ENCODE peak calls at places on chromosome 17, in six cellular contexts. Q is stimulated activated CD8-positive, alpha-beta memory T cell treated with anti-CD3 and anti-CD28 coated beads, Interleukin-4, amount 100 ng/mL, for 1 hour; R is AG09319; G is HT-29; W is T-helper 22 cell; X is neural progenitor cell. D is an unnamed sample.

GRCh38 chr17:3474212-3474611 is 1.6 kb upstream of the ASPA start:
- DNase-seq in W (no peak), Q (no peak), G (peak), X (no peak), R (no peak), D (no peak)

GRCh38 chr17:63701477-63702222 is 1.7 kb upstream of the LIMD2 start:
- DNase-seq in Q (no peak), G (no peak), W (peak), X (no peak), R (no peak), D (no peak)

GRCh38 chr17:15651583-15652110 is 32.1 kb upstream of the FBXW10B start:
- DNase-seq in R (peak), X (peak), Q (no peak), W (no peak), G (peak), D (peak)

GRCh38 chr17:10171581-10171981 is 26.8 kb downstream of the GAS7 start:
- DNase-seq in X (no peak), W (no peak), R (no peak), Q (no peak), G (no peak), D (no peak)

GRCh38 chr17:77328823-77329740 is 188.3 kb downstream of the SEC14L1 start:
- DNase-seq in Q (no peak), W (no peak), X (no peak), G (no peak), R (no peak), D (peak)

GRCh38 chr17:31919802-31920525 is 16.8 kb upstream of the SUZ12 start:
- DNase-seq in Q (no peak), R (no peak), W (no peak), X (no peak), G (no peak), D (no peak)

GRCh38 chr17:76714822-76715461 is 4.2 kb upstream of the MXRA7 start:
- DNase-seq in X (peak), Q (peak), R (no peak), W (peak), G (peak), D (peak)

GRCh38 chr17:35749560-35750412 is 3.3 kb downstream of the GAS2L2 start:
- DNase-seq in Q (no peak), W (no peak), G (no peak), R (no peak), X (peak), D (no peak)

GRCh38 chr17:47791025-47791424 is 30.6 kb downstream of the OSBPL7 start:
- DNase-seq in G (no peak), X (no peak), W (no peak), R (no peak), Q (no peak), D (no peak)

GRCh38 chr17:6279659-6280058 is 155.3 kb downstream of the AIPL1 start:
- DNase-seq in W (no peak), R (no peak), G (peak), X (peak), Q (no peak), D (no peak)

GRCh38 chr17:63550816-63551639 is 751 bp downstream of the DCAF7 start:
- DNase-seq in R (no peak), G (peak), Q (no peak), W (no peak), X (peak), D (no peak)

GRCh38 chr17:29577778-29578211 is 9.3 kb downstream of the TP53I13 start:
- DNase-seq in X (no peak), W (no peak), R (peak), Q (no peak), G (no peak), D (no peak)

GRCh38 chr17:12627177-12627629 is 38.5 kb upstream of the MYOCD start:
- DNase-seq in W (no peak), G (peak), X (no peak), R (peak), Q (no peak), D (no peak)

GRCh38 chr17:36749493-36749892 is 148.1 kb downstream of the MRM1 start:
- DNase-seq in Q (no peak), R (no peak), G (no peak), W (no peak), X (no peak), D (no peak)

GRCh38 chr17:65627892-65628622 is 66.6 kb upstream of the AXIN2 start:
- DNase-seq in R (peak), X (no peak), G (peak), Q (no peak), W (no peak), D (no peak)

GRCh38 chr17:27446569-27447301 is 9.5 kb upstream of the KSR1 start:
- DNase-seq in G (no peak), Q (no peak), W (no peak), R (peak), X (no peak), D (no peak)

GRCh38 chr17:16027708-16028584 is 28.3 kb downstream of the TTC19 start:
- DNase-seq in R (peak), X (no peak), Q (no peak), W (peak), G (peak), D (no peak)